ENCODE peak calls at places on chromosomes 11 and 22, in four cellular contexts. A is mucosa of descending colon, V is tibial artery, Q is left lung. G is an unnamed sample.

GRCh38 chr11:96015911-96016565 is 92.1 kb upstream of the MTMR2 start:
- DNase-seq in V (no peak), A (no peak), Q (no peak), G (no peak)

GRCh38 chr11:132158091-132158490 is 787.7 kb downstream of the NTM start:
- DNase-seq in Q (no peak), V (no peak), A (peak; percentile 28), G (no peak)

GRCh38 chr11:130485983-130486970 is 37.8 kb downstream of the ADAMTS15 start:
- DNase-seq in Q (no peak), V (no peak), A (no peak), G (no peak)

GRCh38 chr11:112174789-112175595 is at the start of gene BCO2:
- DNase-seq in Q (peak; percentile 83), V (peak; percentile 87), A (peak; percentile 90), G (peak; percentile 81)

GRCh38 chr11:73267122-73267846 is 4.9 kb upstream of the P2RY6 start:
- DNase-seq in V (no peak), Q (no peak), A (no peak), G (no peak)

GRCh38 chr11:82858556-82859091 is 41.6 kb downstream of the PRCP start:
- DNase-seq in V (no peak), A (no peak), Q (no peak), G (no peak)

GRCh38 chr22:30538280-30538679 is 8.3 kb downstream of the SEC14L6 start:
- DNase-seq in Q (no peak), A (no peak), V (no peak), G (no peak)

GRCh38 chr11:111419641-111420327 is 40.7 kb upstream of the POU2AF1 start:
- DNase-seq in A (no peak), V (peak; percentile 37), Q (no peak), G (no peak)

GRCh38 chr11:86192858-86193257 is 51.7 kb upstream of the EED start:
- DNase-seq in V (no peak), A (no peak), Q (no peak), G (no peak)

GRCh38 chr22:17578129-17578754 is 14.9 kb downstream of the SLC25A18 start:
- DNase-seq in Q (no peak), A (no peak), V (peak; percentile 48), G (peak; percentile 76)

GRCh38 chr11:128411812-128412211 is 175.5 kb downstream of the ETS1 start:
- DNase-seq in Q (no peak), V (no peak), A (no peak), G (no peak)

GRCh38 chr11:118635237-118635591 is 27.8 kb downstream of the PHLDB1 start:
- DNase-seq in V (no peak), A (no peak), Q (peak; percentile 64), G (no peak)

GRCh38 chr11:36155301-36155700 is 133.9 kb downstream of the COMMD9 start:
- DNase-seq in V (no peak), Q (no peak), A (no peak), G (no peak)

GRCh38 chr11:73956876-73957653 is 6.2 kb downstream of the DNAJB13 start:
- DNase-seq in V (no peak), Q (no peak), A (no peak), G (no peak)

GRCh38 chr11:35390737-35391682 is 28.3 kb downstream of the SLC1A2 start:
- DNase-seq in Q (peak; percentile 55), A (peak; percentile 51), V (no peak), G (no peak)

GRCh38 chr22:46783721-46784120 is 21.3 kb downstream of the TBC1D22A start:
- DNase-seq in A (no peak), Q (no peak), V (no peak), G (no peak)

GRCh38 chr11:21771097-21771496 is 421.8 kb upstream of the ANO5 start:
- DNase-seq in Q (no peak), A (no peak), V (no peak), G (no peak)

GRCh38 chr11:6634534-6634933 is 15.3 kb upstream of the TPP1 start:
- DNase-seq in Q (no peak), A (no peak), V (no peak), G (no peak)

GRCh38 chr11:29231991-29232390 is 784.8 kb downstream of the KCNA4 start:
- DNase-seq in Q (no peak), V (no peak), A (no peak), G (no peak)

GRCh38 chr22:30830907-30831306 is 136.2 kb downstream of the OSBP2 start:
- DNase-seq in V (no peak), A (peak; percentile 43), Q (no peak), G (no peak)

GRCh38 chr11:6736495-6737121 is 35.2 kb downstream of the OR2AG2 start:
- DNase-seq in Q (no peak), V (no peak), A (no peak), G (no peak)

GRCh38 chr11:27020736-27021135 is 19.9 kb upstream of the BBOX1 start:
- DNase-seq in Q (no peak), A (no peak), V (no peak), G (no peak)

GRCh38 chr11:21892696-21893095 is 300.2 kb upstream of the ANO5 start:
- DNase-seq in Q (no peak), A (no peak), V (no peak), G (no peak)

GRCh38 chr11:115503886-115504278 is 333 bp downstream of the CADM1 start:
- DNase-seq in A (no peak), Q (no peak), V (no peak), G (no peak)

GRCh38 chr11:76658651-76659650 is 11.6 kb downstream of the LRRC32 start:
- DNase-seq in Q (no peak), A (no peak), V (peak; percentile 17), G (no peak)

GRCh38 chr11:1877211-1878133 is 14.2 kb downstream of the PRR33 start:
- DNase-seq in Q (peak; percentile 76), A (no peak), V (peak; percentile 53), G (peak; percentile 62)

GRCh38 chr11:71153005-71153395 is 99.4 kb downstream of the SHANK2 start:
- DNase-seq in Q (no peak), V (no peak), A (peak; percentile 11), G (no peak)

GRCh38 chr11:63761870-63762661 is 6.5 kb downstream of the ZFTA start:
- DNase-seq in A (peak; percentile 14), V (peak; percentile 32), Q (no peak), G (peak; percentile 28)
- H3K4me3 ChIP-seq in A (no peak overlapping the region), V (peak overlapping the region; percentile 55), Q (no peak overlapping the region), G (peak overlapping the region; percentile 64)

GRCh38 chr11:65381721-65382035 is 768 bp downstream of the SLC25A45 start:
- DNase-seq in Q (no peak), V (peak; percentile 52), A (no peak), G (no peak)

GRCh38 chr11:65383778-65384177 is 1.3 kb upstream of the SLC25A45 start:
- DNase-seq in Q (no peak), A (no peak), V (no peak), G (no peak)

GRCh38 chr11:65380460-65381126 is 1.9 kb downstream of the SLC25A45 start:
- DNase-seq in V (no peak), A (peak; percentile 61), Q (no peak), G (no peak)

GRCh38 chr11:65382804-65383368 is 440 bp upstream of the SLC25A45 start:
- DNase-seq in Q (peak; percentile 92), V (no peak), A (peak; percentile 92), G (peak; percentile 96)

GRCh38 chr11:65382036-65382803 is at the start of gene SLC25A45:
- DNase-seq in A (peak; percentile 91), Q (peak; percentile 96), V (peak; percentile 96), G (peak; percentile 97)
- TF ChIP-seq CTCF in A (peak; percentile 73), Q (peak; percentile 69), V (peak; percentile 98), G (peak; percentile 80)

GRCh38 chr22:41526802-41527799 is 17.2 kb downstream of the POLR3H start:
- DNase-seq in A (peak; percentile 53), V (no peak), Q (peak; percentile 88), G (peak; percentile 84)
- H3K36me3 ChIP-seq in A (peaks cover 5% of the 10 kb centered on the region), V (peaks cover 62% of the 10 kb centered on the region), Q (peaks cover 99% of the 10 kb centered on the region), G (peaks cover 20% of the 10 kb centered on the region)

DNA sequence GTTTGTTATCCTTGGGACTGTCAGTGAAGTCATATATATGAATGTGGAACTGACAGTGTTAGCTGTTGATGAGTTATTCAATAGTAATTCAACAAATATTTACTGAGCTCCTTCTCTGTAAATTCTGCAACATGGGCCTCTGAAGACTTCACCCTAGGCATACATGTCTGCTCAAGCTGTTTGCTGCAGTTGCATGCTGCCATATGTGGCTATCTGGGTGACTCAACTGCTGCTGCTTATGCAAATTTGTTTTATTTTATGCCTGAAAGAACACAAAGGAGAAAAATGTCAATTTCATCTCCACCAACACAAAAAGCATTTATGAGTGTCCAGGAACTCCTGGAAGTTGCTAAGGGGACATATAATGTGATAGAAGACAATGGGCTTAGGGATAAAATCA is 417.6 kb downstream of the AASDHPPT start:
- DNase-seq in A (no peak), Q (no peak), V (no peak), G (no peak)
- H3K4me3 ChIP-seq in A (no peak overlapping the region), Q (no peak overlapping the region), V (no peak overlapping the region), G (no peak overlapping the region)

GRCh38 chr22:44444341-44445306 is 53.4 kb downstream of the RTL6 start:
- DNase-seq in A (no peak), V (peak; percentile 13), Q (no peak), G (no peak)
- TF ChIP-seq CTCF in A (no peak), V (no peak), Q (no peak), G (no peak)

GRCh38 chr22:49776053-49776511 is 51.6 kb downstream of the BRD1 start:
- DNase-seq in V (no peak), Q (peak; percentile 63), A (no peak), G (no peak)

GRCh38 chr22:49775191-49776052 is 52.3 kb downstream of the BRD1 start:
- DNase-seq in A (no peak), V (no peak), Q (peak; percentile 58), G (peak; percentile 59)

GRCh38 chr22:49774499-49775151 is 53.0 kb downstream of the BRD1 start:
- DNase-seq in A (no peak), Q (peak; percentile 64), V (no peak), G (peak; percentile 7)

GRCh38 chr22:49777569-49778250 is 50.0 kb downstream of the BRD1 start:
- DNase-seq in A (no peak), V (no peak), Q (peak; percentile 77), G (peak; percentile 38)

DNA sequence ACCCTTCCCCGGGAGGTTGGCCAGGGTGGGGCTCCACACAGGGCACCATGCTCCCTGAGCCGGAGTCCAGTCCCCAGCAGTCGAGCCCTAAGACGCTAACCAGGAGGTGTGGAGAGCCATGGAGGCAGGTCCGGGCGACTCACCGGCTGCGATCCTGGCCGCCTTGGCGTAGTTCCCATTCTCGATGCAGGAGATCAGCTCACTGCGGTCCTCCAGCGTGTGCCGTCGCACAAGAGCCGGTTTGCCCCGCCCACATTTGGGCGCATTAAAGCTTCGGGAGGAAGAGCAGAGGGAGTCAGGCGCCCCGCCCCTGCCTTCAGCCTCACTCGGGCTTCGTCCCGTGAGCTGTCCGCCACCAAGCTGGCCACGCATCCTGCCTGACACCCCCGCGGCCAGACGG is 50.8 kb downstream of the BRD1 start:
- DNase-seq in V (no peak), A (no peak), Q (peak; percentile 70), G (peak; percentile 13)
- H3K36me3 ChIP-seq in V (peaks cover 71% of the 10 kb centered on the region), A (no peaks in the 10 kb centered on the region), Q (peaks cover 93% of the 10 kb centered on the region), G (peaks cover 64% of the 10 kb centered on the region)

GRCh38 chr11:61974766-61975631 is 7.6 kb upstream of the FTH1 start:
- DNase-seq in A (peak; percentile 68), Q (no peak), V (no peak), G (no peak)

GRCh38 chr11:61973603-61974162 is 6.2 kb upstream of the FTH1 start:
- DNase-seq in V (peak; percentile 49), Q (no peak), A (no peak), G (no peak)

GRCh38 chr11:61971177-61972111 is 4.0 kb upstream of the FTH1 start:
- DNase-seq in A (peak; percentile 94), V (peak; percentile 99), Q (peak; percentile 96), G (peak; percentile 98)

GRCh38 chr11:61972112-61972795 is 4.8 kb upstream of the FTH1 start:
- DNase-seq in V (no peak), A (no peak), Q (no peak), G (no peak)

GRCh38 chr11:61972796-61973602 is 5.6 kb upstream of the FTH1 start:
- DNase-seq in V (peak; percentile 57), Q (no peak), A (no peak), G (no peak)
- H3K4me3 ChIP-seq in V (no peak overlapping the region), Q (no peak overlapping the region), A (no peak overlapping the region), G (no peak overlapping the region)